ENCODE peak calls at places on chromosomes 6 and 20, in five cellular contexts. One of them, this sample, is unnamed.
A peak's percentile ranks its signal among the peaks of the same experiment; 100 is the strongest.

GRCh38 chr6:11538049-11538798 is 675 bp downstream of the TMEM170B start:
- DNase-seq in H9: peak; percentile 37
- DNase-seq in GM10248: peak; percentile 42
- DNase-seq in Right ventricle myocardium superior: peak; percentile 51
- DNase-seq in stimulated activated CD8-positive, alpha-beta memory T cell treated with anti-CD3 and anti-CD28 coated beads, Interleukin-15, amount 100 ng/mL, for 48 hours: peak; percentile 1
- DNase-seq in this sample: peak; percentile 34

GRCh38 chr6:34239240-34239825 is 2.7 kb downstream of the HMGA1 start:
- DNase-seq in H9: no peak
- DNase-seq in GM10248: no peak
- DNase-seq in Right ventricle myocardium superior: no peak
- DNase-seq in stimulated activated CD8-positive, alpha-beta memory T cell treated with anti-CD3 and anti-CD28 coated beads, Interleukin-15, amount 100 ng/mL, for 48 hours: no peak
- DNase-seq in this sample: no peak

GRCh38 chr6:51578362-51578761 is 509.1 kb downstream of the PKHD1 start:
- DNase-seq in H9: no peak
- DNase-seq in GM10248: no peak
- DNase-seq in Right ventricle myocardium superior: no peak
- DNase-seq in stimulated activated CD8-positive, alpha-beta memory T cell treated with anti-CD3 and anti-CD28 coated beads, Interleukin-15, amount 100 ng/mL, for 48 hours: no peak
- DNase-seq in this sample: no peak

GRCh38 chr20:1566701-1567100 is 9.2 kb upstream of the SIRPD start:
- DNase-seq in H9: no peak
- DNase-seq in GM10248: no peak
- DNase-seq in Right ventricle myocardium superior: no peak
- DNase-seq in stimulated activated CD8-positive, alpha-beta memory T cell treated with anti-CD3 and anti-CD28 coated beads, Interleukin-15, amount 100 ng/mL, for 48 hours: no peak
- DNase-seq in this sample: no peak

GRCh38 chr20:44069203-44069931 is 117.6 kb downstream of the JPH2 start:
- DNase-seq in H9: no peak
- DNase-seq in GM10248: peak; percentile 51
- DNase-seq in Right ventricle myocardium superior: no peak
- DNase-seq in stimulated activated CD8-positive, alpha-beta memory T cell treated with anti-CD3 and anti-CD28 coated beads, Interleukin-15, amount 100 ng/mL, for 48 hours: peak; percentile 61
- DNase-seq in this sample: no peak

GRCh38 chr6:158789115-158789917 is 29.9 kb downstream of the EZR start:
- DNase-seq in H9: no peak
- DNase-seq in GM10248: no peak
- DNase-seq in Right ventricle myocardium superior: no peak
- DNase-seq in stimulated activated CD8-positive, alpha-beta memory T cell treated with anti-CD3 and anti-CD28 coated beads, Interleukin-15, amount 100 ng/mL, for 48 hours: no peak
- DNase-seq in this sample: no peak

GRCh38 chr6:167238169-167238693 is 52.9 kb upstream of the UNC93A start:
- DNase-seq in H9: peak; percentile 66
- DNase-seq in GM10248: no peak
- DNase-seq in Right ventricle myocardium superior: no peak
- DNase-seq in stimulated activated CD8-positive, alpha-beta memory T cell treated with anti-CD3 and anti-CD28 coated beads, Interleukin-15, amount 100 ng/mL, for 48 hours: no peak
- DNase-seq in this sample: no peak

GRCh38 chr20:24837721-24838456 is 111.2 kb upstream of the CST7 start:
- DNase-seq in H9: peak; percentile 5
- DNase-seq in GM10248: no peak
- DNase-seq in Right ventricle myocardium superior: no peak
- DNase-seq in stimulated activated CD8-positive, alpha-beta memory T cell treated with anti-CD3 and anti-CD28 coated beads, Interleukin-15, amount 100 ng/mL, for 48 hours: no peak
- DNase-seq in this sample: no peak

GRCh38 chr6:88544986-88545612 is 379.0 kb upstream of the CNR1 start:
- DNase-seq in H9: no peak
- DNase-seq in GM10248: no peak
- DNase-seq in Right ventricle myocardium superior: no peak
- DNase-seq in stimulated activated CD8-positive, alpha-beta memory T cell treated with anti-CD3 and anti-CD28 coated beads, Interleukin-15, amount 100 ng/mL, for 48 hours: no peak
- DNase-seq in this sample: no peak

GRCh38 chr6:118325220-118325860 is 222.8 kb upstream of the PLN start:
- DNase-seq in H9: no peak
- DNase-seq in GM10248: no peak
- DNase-seq in Right ventricle myocardium superior: no peak
- DNase-seq in stimulated activated CD8-positive, alpha-beta memory T cell treated with anti-CD3 and anti-CD28 coated beads, Interleukin-15, amount 100 ng/mL, for 48 hours: no peak
- DNase-seq in this sample: no peak

GRCh38 chr6:117329926-117330325 is 64.6 kb downstream of the VGLL2 start:
- DNase-seq in H9: no peak
- DNase-seq in GM10248: no peak
- DNase-seq in Right ventricle myocardium superior: no peak
- DNase-seq in stimulated activated CD8-positive, alpha-beta memory T cell treated with anti-CD3 and anti-CD28 coated beads, Interleukin-15, amount 100 ng/mL, for 48 hours: no peak
- DNase-seq in this sample: no peak

GRCh38 chr20:12927489-12927888 is 81.3 kb upstream of the SPTLC3 start:
- DNase-seq in H9: no peak
- DNase-seq in GM10248: no peak
- DNase-seq in Right ventricle myocardium superior: no peak
- DNase-seq in stimulated activated CD8-positive, alpha-beta memory T cell treated with anti-CD3 and anti-CD28 coated beads, Interleukin-15, amount 100 ng/mL, for 48 hours: no peak
- DNase-seq in this sample: no peak

GRCh38 chr6:156971153-156971882 is 194.1 kb downstream of the ARID1B start:
- DNase-seq in H9: no peak
- DNase-seq in GM10248: no peak
- DNase-seq in Right ventricle myocardium superior: no peak
- DNase-seq in stimulated activated CD8-positive, alpha-beta memory T cell treated with anti-CD3 and anti-CD28 coated beads, Interleukin-15, amount 100 ng/mL, for 48 hours: no peak
- DNase-seq in this sample: no peak